ENCODE peak calls at places on chromosomes 11 and 22, in four cellular contexts. O is H1, F is IMR-90, L is mesendoderm. S is an unnamed sample.

GRCh38 chr11:9091044-9091936 is at the start of gene SCUBE2:
- DNase-seq in O (peak; percentile 62), F (no peak), L (no peak), S (peak; percentile 45)

GRCh38 chr11:59102259-59102765 is 4.7 kb upstream of the FAM111B start:
- DNase-seq in O (peak; percentile 84), F (peak; percentile 13), L (peak; percentile 93), S (peak; percentile 92)

GRCh38 chr11:57321996-57322880 is 2.5 kb downstream of the TNKS1BP1 start:
- DNase-seq in O (peak; percentile 62), F (peak; percentile 98), L (peak; percentile 97), S (peak; percentile 84)

GRCh38 chr11:85863855-85864254 is 8.7 kb downstream of the CCDC83 start:
- DNase-seq in O (no peak), F (no peak), L (no peak), S (no peak)

GRCh38 chr11:127919206-127920000 is 668.0 kb downstream of the ETS1 start:
- DNase-seq in O (no peak), F (peak; percentile 87), L (no peak), S (no peak)

GRCh38 chr11:61728940-61729219 is 23.6 kb upstream of the MYRF start:
- DNase-seq in O (no peak), F (peak; percentile 50), L (no peak), S (no peak)

GRCh38 chr11:2482745-2483144 is 37.9 kb downstream of the KCNQ1 start:
- DNase-seq in O (no peak), F (no peak), L (no peak), S (no peak)

GRCh38 chr11:66188580-66188979 is 79.9 kb upstream of the RAB1B start:
- DNase-seq in O (no peak), F (peak; percentile 85), L (no peak), S (no peak)

GRCh38 chr22:32745251-32745995 is 56.1 kb upstream of the TIMP3 start:
- DNase-seq in O (no peak), F (peak; percentile 55), L (peak; percentile 99), S (peak; percentile 76)

GRCh38 chr11:107655607-107656006 is 56.2 kb downstream of the SLN start:
- DNase-seq in O (no peak), F (no peak), L (no peak), S (no peak)

GRCh38 chr11:127943763-127944162 is 643.6 kb downstream of the ETS1 start:
- DNase-seq in O (no peak), F (no peak), L (no peak), S (no peak)

GRCh38 chr22:35230839-35231584 is 26.3 kb upstream of the HMGXB4 start:
- DNase-seq in O (no peak), F (no peak), L (no peak), S (no peak)

GRCh38 chr11:111602865-111603632 is 800 bp downstream of the SIK2 start:
- DNase-seq in O (no peak), F (peak; percentile 43), L (peak; percentile 60), S (no peak)

GRCh38 chr11:59776210-59777066 is 21.3 kb downstream of the STX3 start:
- DNase-seq in O (no peak), F (peak; percentile 78), L (no peak), S (no peak)

GRCh38 chr11:1375161-1375954 is 14.4 kb upstream of the BRSK2 start:
- DNase-seq in O (no peak), F (no peak), L (no peak), S (no peak)
- H3K56ac ChIP-seq in O (no peak overlapping the region), F (no peak overlapping the region), L (no peak overlapping the region), S (no peak overlapping the region)

GRCh38 chr22:44246615-44247326 is 66.0 kb downstream of the SHISAL1 start:
- DNase-seq in O (peak; percentile 41), F (no peak), L (no peak), S (no peak)
- H3K56ac ChIP-seq in O (no peak overlapping the region), F (no peak overlapping the region), L (no peak overlapping the region), S (no peak overlapping the region)

GRCh38 chr11:75376175-75376574 is 23.1 kb upstream of the RPS3 start:
- DNase-seq in O (no peak), F (no peak), L (peak; percentile 69), S (peak; percentile 58)
- H3K56ac ChIP-seq in O (no peak overlapping the region), F (no peak overlapping the region), L (peak overlapping the region; percentile 60), S (no peak overlapping the region)

DNA sequence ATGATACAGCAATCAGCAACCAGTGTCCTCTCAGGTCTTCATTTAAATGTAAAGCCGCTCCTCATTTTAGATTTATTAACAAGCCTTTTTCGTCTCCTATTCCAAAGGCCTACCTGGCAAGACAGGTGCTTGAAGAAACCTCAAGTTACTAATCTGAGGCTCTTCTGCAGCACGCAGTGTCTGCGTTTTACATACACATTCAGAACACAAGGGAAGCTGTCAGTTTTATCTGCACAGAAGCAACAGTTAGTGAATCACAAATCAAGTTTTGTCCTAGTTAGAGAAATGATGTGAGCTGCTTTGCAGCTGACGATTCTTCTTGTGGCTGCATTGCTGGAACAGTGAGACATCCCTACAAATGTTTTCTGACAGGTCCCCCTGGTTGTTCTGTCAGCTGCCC is 308.8 kb upstream of the NARS2 start:
- DNase-seq in O (no peak), F (peak; percentile 23), L (no peak), S (no peak)
- H3K56ac ChIP-seq in O (no peak overlapping the region), F (no peak overlapping the region), L (no peak overlapping the region), S (no peak overlapping the region)

S was measured in H9.